ENCODE peak calls at places on chromosomes 12 and 14, in ten cellular contexts. N, B, R, P, X, D, E, F, M and G are unnamed samples.

GRCh38 chr12:52058631-52059324 is 7.5 kb downstream of the NR4A1 start:
- DNase-seq in N (peak; percentile 45), B (peak; percentile 86), R (peak; percentile 35), P (no peak), X (no peak), D (no peak), E (no peak), F (no peak), M (no peak), G (no peak)

GRCh38 chr12:7004840-7005239 is 13.4 kb downstream of the LPCAT3 start:
- DNase-seq in N (no peak), B (no peak), R (no peak), P (no peak), X (no peak), D (no peak), E (no peak), F (no peak), M (no peak), G (no peak)

GRCh38 chr12:113403435-113404415 is at the start of gene SDS:
- DNase-seq in N (no peak), B (peak; percentile 70), R (peak; percentile 34), P (peak; percentile 35), X (peak; percentile 28), D (peak; percentile 65), E (peak; percentile 51), F (peak; percentile 87), M (peak; percentile 48), G (peak; percentile 65)

GRCh38 chr14:62796431-62796830 is 248.8 kb downstream of the KCNH5 start:
- DNase-seq in N (no peak), B (no peak), R (no peak), P (no peak), X (peak; percentile 64), D (no peak), E (no peak), F (no peak), M (no peak), G (no peak)

GRCh38 chr12:122908915-122909314 is 13.0 kb upstream of the VPS37B start:
- DNase-seq in N (no peak), B (no peak), R (no peak), P (no peak), X (peak; percentile 22), D (no peak), E (peak; percentile 85), F (peak; percentile 50), M (no peak), G (no peak)

GRCh38 chr12:52069410-52070242 is at the start of gene ATG101:
- DNase-seq in N (peak; percentile 93), B (peak; percentile 91), R (peak; percentile 91), P (peak; percentile 82), X (peak; percentile 95), D (peak; percentile 95), E (peak; percentile 94), F (peak; percentile 94), M (peak; percentile 95), G (peak; percentile 88)

GRCh38 chr14:64943981-64944520 is 1.5 kb upstream of the GPX2 start:
- DNase-seq in N (no peak), B (no peak), R (no peak), P (no peak), X (no peak), D (no peak), E (peak; percentile 21), F (no peak), M (no peak), G (no peak)

GRCh38 chr12:25495336-25496097 is 57.6 kb downstream of the LMNTD1 start:
- DNase-seq in N (no peak), B (no peak), R (no peak), P (no peak), X (peak; percentile 84), D (no peak), E (no peak), F (no peak), M (peak; percentile 92), G (no peak)

GRCh38 chr12:64760808-64761573 is 1.8 kb upstream of the GNS start:
- DNase-seq in N (no peak), B (no peak), R (no peak), P (no peak), X (no peak), D (no peak), E (no peak), F (no peak), M (no peak), G (no peak)

GRCh38 chr12:64753427-64753826 is 5.8 kb downstream of the GNS start:
- DNase-seq in N (no peak), B (no peak), R (no peak), P (no peak), X (no peak), D (no peak), E (no peak), F (no peak), M (no peak), G (no peak)

GRCh38 chr12:64756371-64756770 is 2.8 kb downstream of the GNS start:
- DNase-seq in N (no peak), B (no peak), R (no peak), P (no peak), X (no peak), D (no peak), E (no peak), F (no peak), M (no peak), G (no peak)

GRCh38 chr12:64757778-64758177 is 1.4 kb downstream of the GNS start:
- DNase-seq in N (no peak), B (no peak), R (no peak), P (no peak), X (no peak), D (no peak), E (no peak), F (no peak), M (no peak), G (no peak)

DNA sequence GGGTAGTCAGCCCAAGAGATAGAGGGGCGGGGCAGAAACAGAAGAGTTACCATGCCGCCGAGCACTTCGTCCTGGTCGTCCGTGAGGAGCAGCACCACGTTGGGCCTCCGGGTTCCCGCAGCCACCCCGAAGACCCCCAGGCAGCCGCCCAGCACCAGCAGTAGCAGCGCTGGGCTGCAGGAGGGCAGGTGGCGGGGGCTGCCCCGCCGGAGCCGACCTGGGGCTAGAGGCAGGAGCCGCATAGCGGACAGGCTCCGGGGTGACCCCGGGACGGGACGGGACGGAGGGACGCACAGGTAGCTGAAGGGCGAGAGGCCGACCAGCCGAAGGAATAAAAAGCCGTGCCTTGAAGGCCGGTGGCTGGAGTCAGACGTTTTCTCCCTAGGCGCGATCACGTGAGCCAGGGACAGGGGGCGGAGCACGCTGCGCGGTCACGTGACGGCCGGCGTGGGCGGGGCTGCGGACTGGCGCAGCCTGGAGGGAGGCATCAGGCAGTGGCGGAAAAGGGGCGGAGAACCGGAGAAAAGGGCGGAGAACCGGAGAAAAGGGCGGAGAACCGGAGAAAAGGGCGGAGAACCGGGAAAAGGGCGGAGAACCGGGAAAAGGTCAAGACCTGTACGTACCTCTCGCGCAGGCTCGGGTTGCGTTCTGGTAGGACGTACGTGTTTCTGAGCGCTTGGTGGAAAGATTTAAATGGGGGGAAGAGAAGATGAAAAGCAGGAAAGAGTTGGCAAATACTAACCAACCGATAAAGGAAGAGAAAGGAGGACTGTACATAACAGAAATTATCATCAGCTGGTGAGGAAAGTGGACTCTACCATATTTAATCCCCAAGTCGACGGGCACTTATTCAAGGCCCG is at the start of gene GNS:
- DNase-seq in N (peak; percentile 96), B (peak; percentile 96), R (peak; percentile 95), P (peak; percentile 97), X (peak; percentile 96), D (peak; percentile 97), E (peak; percentile 98), F (peak; percentile 97), M (peak; percentile 79), G (peak; percentile 97)
- H3K27ac ChIP-seq in N (peak within 1 kb of the TSS; percentile 89), B (peak within 1 kb of the TSS; percentile 87), R (peak within 1 kb of the TSS; percentile 93), P (peak within 1 kb of the TSS; percentile 96), X (peak within 1 kb of the TSS; percentile 36), D (peak within 1 kb of the TSS; percentile 96), E (peak within 1 kb of the TSS; percentile 80), F (peak within 1 kb of the TSS; percentile 94), M (peak within 1 kb of the TSS; percentile 47), G (peak within 1 kb of the TSS; percentile 57)

DNA sequence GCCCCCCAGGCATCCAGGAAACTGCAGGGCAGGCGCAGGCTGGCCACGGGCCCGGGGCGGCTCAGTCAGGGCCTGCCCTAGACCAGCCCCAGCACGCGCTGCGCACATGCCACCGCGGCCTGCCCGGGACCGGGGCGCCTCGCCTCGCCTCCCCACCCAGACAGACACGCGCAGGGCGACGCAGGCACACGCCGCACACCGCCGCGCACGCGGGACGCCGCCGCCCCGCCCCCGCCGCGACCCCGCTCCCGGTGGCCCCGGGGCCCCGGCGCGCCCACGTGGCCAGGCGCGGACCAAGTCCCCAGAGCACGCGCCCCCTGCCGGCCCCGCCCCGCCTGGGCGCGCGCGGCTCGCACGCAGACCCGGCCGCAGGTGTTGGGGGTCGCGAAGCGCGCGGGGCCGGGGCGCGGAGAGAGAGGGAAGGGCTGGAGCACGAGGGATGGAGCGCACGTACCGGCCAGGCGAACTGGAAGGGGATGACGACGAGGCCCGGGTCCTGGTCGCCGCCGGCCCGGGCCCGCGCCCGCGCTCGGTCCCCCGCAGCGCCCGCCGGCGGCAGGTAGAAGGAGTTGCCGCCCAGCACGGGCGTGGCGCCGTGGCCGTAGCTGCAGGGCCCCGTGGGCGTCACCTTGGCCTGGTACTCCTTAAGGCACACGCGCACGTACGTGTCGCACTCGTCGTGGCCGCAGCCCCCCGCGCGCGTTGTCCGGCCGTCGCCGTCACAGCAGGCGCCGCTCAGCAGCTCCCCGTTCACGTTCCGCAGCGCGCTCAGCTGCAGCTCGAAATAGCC is 1.1 kb downstream of the JAG2 start:
- DNase-seq in N (peak; percentile 66), B (no peak), R (peak; percentile 39), P (no peak), X (peak; percentile 50), D (no peak), E (no peak), F (no peak), M (no peak), G (no peak)
- H3K4me3 ChIP-seq in N (peak overlapping the region; percentile 61), B (peak overlapping the region; percentile 7), R (peak overlapping the region; percentile 54), P (peak overlapping the region; percentile 52), X (peak overlapping the region; percentile 72), D (peak overlapping the region; percentile 32), E (peak overlapping the region; percentile 48), F (no peak overlapping the region), M (no peak overlapping the region), G (peak overlapping the region; percentile 56)

GRCh38 chr12:132160016-132160415 is 15.8 kb downstream of the NOC4L start:
- DNase-seq in N (no peak), B (no peak), R (no peak), P (no peak), X (no peak), D (no peak), E (no peak), F (no peak), M (no peak), G (no peak)

GRCh38 chr12:132160671-132161045 is 16.4 kb downstream of the NOC4L start:
- DNase-seq in N (no peak), B (no peak), R (no peak), P (no peak), X (no peak), D (no peak), E (no peak), F (no peak), M (no peak), G (peak; percentile 8)

GRCh38 chr12:132158677-132159554 is 14.7 kb downstream of the NOC4L start:
- DNase-seq in N (no peak), B (no peak), R (no peak), P (no peak), X (no peak), D (no peak), E (no peak), F (no peak), M (no peak), G (no peak)

GRCh38 chr12:132161046-132161781 is 17.0 kb downstream of the NOC4L start:
- DNase-seq in N (no peak), B (no peak), R (no peak), P (no peak), X (peak; percentile 66), D (no peak), E (no peak), F (no peak), M (peak; percentile 34), G (no peak)

DNA sequence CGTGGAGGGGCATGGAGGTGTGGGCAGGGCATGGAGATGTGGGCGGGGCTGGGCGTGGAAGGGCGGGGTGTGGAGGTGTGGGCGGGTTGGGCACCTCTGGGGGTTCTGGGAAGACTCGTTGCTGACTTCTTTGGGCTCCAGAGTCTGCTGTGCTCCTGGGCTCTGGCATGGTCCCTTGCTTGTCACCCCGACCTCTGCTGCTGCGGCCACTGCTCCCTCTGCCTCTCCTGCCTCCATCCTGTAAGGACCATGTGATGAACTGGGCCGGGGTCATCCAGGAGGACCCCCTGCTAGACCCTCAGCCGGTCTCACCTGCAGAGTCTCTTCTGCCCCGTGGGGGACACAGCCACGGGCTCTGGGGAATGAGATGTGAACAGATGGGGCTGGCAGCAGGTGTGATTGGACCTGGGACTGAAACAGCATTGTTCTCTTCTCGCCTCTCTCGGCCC is 15.3 kb downstream of the NOC4L start:
- DNase-seq in N (no peak), B (no peak), R (no peak), P (no peak), X (peak; percentile 32), D (no peak), E (no peak), F (no peak), M (no peak), G (no peak)
- TF ChIP-seq CTCF in N (no peak), B (no peak), R (no peak), P (no peak), X (no peak), D (no peak), E (no peak), F (no peak), M (no peak), G (no peak)

DNA sequence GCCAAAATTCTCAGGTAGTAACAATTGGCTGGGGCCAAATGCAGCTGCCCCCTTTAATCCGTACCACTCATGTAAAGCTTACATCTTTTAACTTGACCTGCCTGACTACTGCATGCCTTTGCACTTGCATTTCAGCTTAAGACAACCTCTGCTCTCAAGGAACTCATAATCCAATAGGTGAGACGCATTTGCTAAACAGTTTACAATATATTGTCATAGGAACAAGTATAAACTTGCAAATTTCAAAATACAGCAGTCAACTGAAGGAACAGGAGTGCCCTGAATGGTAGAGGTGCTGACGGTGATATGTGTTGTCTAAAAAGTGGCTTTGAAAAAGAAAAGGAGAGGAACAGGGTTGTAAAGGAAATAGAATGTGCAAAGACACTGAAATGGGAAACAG is 3.6 kb upstream of the BRMS1L start:
- DNase-seq in N (no peak), B (no peak), R (no peak), P (no peak), X (no peak), D (no peak), E (no peak), F (no peak), M (no peak), G (no peak)
- H3K27ac ChIP-seq in N (no peak overlapping the region), B (no peak overlapping the region), R (no peak overlapping the region), P (no peak overlapping the region), X (no peak overlapping the region), D (no peak overlapping the region), E (no peak overlapping the region), F (no peak overlapping the region), M (no peak overlapping the region), G (no peak overlapping the region)